ENCODE peak calls at places on chromosomes 12 and 14, in seven cellular contexts. One of them, this sample, is unnamed.

GRCh38 chr12:4615667-4616066 is 33.2 kb downstream of the AKAP3 start:
- DNase-seq in GDM1: no peak
- DNase-seq in mucosa of descending colon: no peak
- DNase-seq in stimulated activated CD4-positive, alpha-beta T cell treated with anti-CD3 and anti-CD28 coated beads, Interleukin-4, amount 100 ng/mL, for 24 hours: no peak
- DNase-seq in GM13977: no peak
- DNase-seq in amniotic epithelial cell: no peak
- DNase-seq in NCI-H1417: no peak
- DNase-seq in this sample: peak

GRCh38 chr12:50221228-50222008 is 54.2 kb upstream of the CERS5 start:
- DNase-seq in GM13977: peak
- DNase-seq in mucosa of descending colon: no peak
- DNase-seq in GDM1: peak
- DNase-seq in amniotic epithelial cell: peak
- DNase-seq in NCI-H1417: peak
- DNase-seq in stimulated activated CD4-positive, alpha-beta T cell treated with anti-CD3 and anti-CD28 coated beads, Interleukin-4, amount 100 ng/mL, for 24 hours: no peak
- DNase-seq in this sample: no peak

GRCh38 chr12:51752490-51752889 is 96.0 kb downstream of the FIGNL2 start:
- DNase-seq in stimulated activated CD4-positive, alpha-beta T cell treated with anti-CD3 and anti-CD28 coated beads, Interleukin-4, amount 100 ng/mL, for 24 hours: no peak
- DNase-seq in NCI-H1417: no peak
- DNase-seq in GM13977: no peak
- DNase-seq in GDM1: no peak
- DNase-seq in amniotic epithelial cell: peak
- DNase-seq in mucosa of descending colon: no peak
- DNase-seq in this sample: peak

GRCh38 chr12:92002195-92002649 is 143.4 kb downstream of the BTG1 start:
- DNase-seq in NCI-H1417: no peak
- DNase-seq in amniotic epithelial cell: no peak
- DNase-seq in GM13977: no peak
- DNase-seq in GDM1: no peak
- DNase-seq in stimulated activated CD4-positive, alpha-beta T cell treated with anti-CD3 and anti-CD28 coated beads, Interleukin-4, amount 100 ng/mL, for 24 hours: no peak
- DNase-seq in mucosa of descending colon: no peak
- DNase-seq in this sample: no peak

GRCh38 chr14:95340201-95340697 is 20.5 kb upstream of the CLMN start:
- DNase-seq in GDM1: no peak
- DNase-seq in mucosa of descending colon: peak
- DNase-seq in amniotic epithelial cell: no peak
- DNase-seq in stimulated activated CD4-positive, alpha-beta T cell treated with anti-CD3 and anti-CD28 coated beads, Interleukin-4, amount 100 ng/mL, for 24 hours: no peak
- DNase-seq in NCI-H1417: no peak
- DNase-seq in GM13977: no peak
- DNase-seq in this sample: no peak

GRCh38 chr12:22625671-22626251 is 790 bp downstream of the ETNK1 start:
- DNase-seq in amniotic epithelial cell: no peak
- DNase-seq in mucosa of descending colon: no peak
- DNase-seq in GM13977: peak
- DNase-seq in stimulated activated CD4-positive, alpha-beta T cell treated with anti-CD3 and anti-CD28 coated beads, Interleukin-4, amount 100 ng/mL, for 24 hours: peak
- DNase-seq in GDM1: no peak
- DNase-seq in NCI-H1417: peak
- DNase-seq in this sample: peak

GRCh38 chr14:102738373-102739189 is 38.7 kb upstream of the TRAF3 start:
- DNase-seq in GM13977: no peak
- DNase-seq in stimulated activated CD4-positive, alpha-beta T cell treated with anti-CD3 and anti-CD28 coated beads, Interleukin-4, amount 100 ng/mL, for 24 hours: no peak
- DNase-seq in mucosa of descending colon: no peak
- DNase-seq in NCI-H1417: no peak
- DNase-seq in amniotic epithelial cell: no peak
- DNase-seq in GDM1: no peak
- DNase-seq in this sample: no peak

GRCh38 chr12:27861428-27862167 is 81.6 kb upstream of the MANSC4 start:
- DNase-seq in GM13977: peak
- DNase-seq in NCI-H1417: peak
- DNase-seq in stimulated activated CD4-positive, alpha-beta T cell treated with anti-CD3 and anti-CD28 coated beads, Interleukin-4, amount 100 ng/mL, for 24 hours: no peak
- DNase-seq in mucosa of descending colon: peak
- DNase-seq in GDM1: no peak
- DNase-seq in amniotic epithelial cell: peak
- DNase-seq in this sample: no peak

GRCh38 chr12:59185291-59185690 is 265.0 kb upstream of the LRIG3 start:
- DNase-seq in stimulated activated CD4-positive, alpha-beta T cell treated with anti-CD3 and anti-CD28 coated beads, Interleukin-4, amount 100 ng/mL, for 24 hours: no peak
- DNase-seq in amniotic epithelial cell: no peak
- DNase-seq in mucosa of descending colon: no peak
- DNase-seq in NCI-H1417: no peak
- DNase-seq in GM13977: no peak
- DNase-seq in GDM1: no peak
- DNase-seq in this sample: no peak

GRCh38 chr12:22190-22529 is 44.4 kb upstream of the IQSEC3 start:
- DNase-seq in amniotic epithelial cell: no peak
- DNase-seq in GDM1: no peak
- DNase-seq in mucosa of descending colon: no peak
- DNase-seq in GM13977: no peak
- DNase-seq in stimulated activated CD4-positive, alpha-beta T cell treated with anti-CD3 and anti-CD28 coated beads, Interleukin-4, amount 100 ng/mL, for 24 hours: no peak
- DNase-seq in NCI-H1417: no peak
- DNase-seq in this sample: no peak

GRCh38 chr14:34072921-34073320 is 122.0 kb upstream of the EGLN3 start:
- DNase-seq in GDM1: no peak
- DNase-seq in NCI-H1417: no peak
- DNase-seq in mucosa of descending colon: no peak
- DNase-seq in GM13977: no peak
- DNase-seq in stimulated activated CD4-positive, alpha-beta T cell treated with anti-CD3 and anti-CD28 coated beads, Interleukin-4, amount 100 ng/mL, for 24 hours: no peak
- DNase-seq in amniotic epithelial cell: no peak
- DNase-seq in this sample: no peak

GRCh38 chr12:109721276-109721675 is 7.7 kb downstream of the FAM222A start:
- DNase-seq in amniotic epithelial cell: no peak
- DNase-seq in mucosa of descending colon: no peak
- DNase-seq in GM13977: no peak
- DNase-seq in stimulated activated CD4-positive, alpha-beta T cell treated with anti-CD3 and anti-CD28 coated beads, Interleukin-4, amount 100 ng/mL, for 24 hours: no peak
- DNase-seq in GDM1: no peak
- DNase-seq in NCI-H1417: no peak
- DNase-seq in this sample: no peak

GRCh38 chr12:115297445-115297844 is 613.5 kb upstream of the TBX3 start:
- DNase-seq in NCI-H1417: no peak
- DNase-seq in amniotic epithelial cell: no peak
- DNase-seq in stimulated activated CD4-positive, alpha-beta T cell treated with anti-CD3 and anti-CD28 coated beads, Interleukin-4, amount 100 ng/mL, for 24 hours: no peak
- DNase-seq in GDM1: no peak
- DNase-seq in GM13977: no peak
- DNase-seq in mucosa of descending colon: no peak
- DNase-seq in this sample: no peak

GRCh38 chr12:63276537-63277365 is 125.8 kb upstream of the AVPR1A start:
- DNase-seq in GDM1: peak
- DNase-seq in stimulated activated CD4-positive, alpha-beta T cell treated with anti-CD3 and anti-CD28 coated beads, Interleukin-4, amount 100 ng/mL, for 24 hours: no peak
- DNase-seq in NCI-H1417: peak
- DNase-seq in mucosa of descending colon: no peak
- DNase-seq in GM13977: no peak
- DNase-seq in amniotic epithelial cell: peak
- DNase-seq in this sample: no peak

GRCh38 chr12:116142936-116143882 is 134.3 kb downstream of the MED13L start:
- DNase-seq in GDM1: no peak
- DNase-seq in amniotic epithelial cell: peak
- DNase-seq in mucosa of descending colon: no peak
- DNase-seq in stimulated activated CD4-positive, alpha-beta T cell treated with anti-CD3 and anti-CD28 coated beads, Interleukin-4, amount 100 ng/mL, for 24 hours: no peak
- DNase-seq in NCI-H1417: no peak
- DNase-seq in GM13977: no peak
- DNase-seq in this sample: no peak

GRCh38 chr12:24776856-24777255 is 172.0 kb downstream of the BCAT1 start:
- DNase-seq in GDM1: no peak
- DNase-seq in mucosa of descending colon: no peak
- DNase-seq in stimulated activated CD4-positive, alpha-beta T cell treated with anti-CD3 and anti-CD28 coated beads, Interleukin-4, amount 100 ng/mL, for 24 hours: no peak
- DNase-seq in NCI-H1417: no peak
- DNase-seq in amniotic epithelial cell: peak
- DNase-seq in GM13977: no peak
- DNase-seq in this sample: no peak

GRCh38 chr14:20499881-20500280 is 5.5 kb upstream of the RNASE10 start:
- DNase-seq in GDM1: no peak
- DNase-seq in NCI-H1417: no peak
- DNase-seq in stimulated activated CD4-positive, alpha-beta T cell treated with anti-CD3 and anti-CD28 coated beads, Interleukin-4, amount 100 ng/mL, for 24 hours: no peak
- DNase-seq in GM13977: no peak
- DNase-seq in mucosa of descending colon: no peak
- DNase-seq in amniotic epithelial cell: no peak
- DNase-seq in this sample: no peak

GRCh38 chr12:85642810-85643209 is 193.4 kb downstream of the RASSF9 start:
- DNase-seq in stimulated activated CD4-positive, alpha-beta T cell treated with anti-CD3 and anti-CD28 coated beads, Interleukin-4, amount 100 ng/mL, for 24 hours: no peak
- DNase-seq in GM13977: no peak
- DNase-seq in mucosa of descending colon: no peak
- DNase-seq in amniotic epithelial cell: peak
- DNase-seq in GDM1: no peak
- DNase-seq in NCI-H1417: no peak
- DNase-seq in this sample: no peak

GRCh38 chr12:88802307-88802706 is 222.0 kb upstream of the KITLG start:
- DNase-seq in GDM1: no peak
- DNase-seq in GM13977: no peak
- DNase-seq in amniotic epithelial cell: no peak
- DNase-seq in mucosa of descending colon: no peak
- DNase-seq in stimulated activated CD4-positive, alpha-beta T cell treated with anti-CD3 and anti-CD28 coated beads, Interleukin-4, amount 100 ng/mL, for 24 hours: no peak
- DNase-seq in NCI-H1417: no peak
- DNase-seq in this sample: no peak